ENCODE peak calls at places on chromosomes 7 and 10, in five cellular contexts. One of them, this sample, is unnamed.

GRCh38 chr7:148575640-148576411 is 14.7 kb upstream of the C7orf33 start:
- DNase-seq in effector CD4-positive, alpha-beta T cell: peak
- DNase-seq in NCI-H446 treated with DMSO at 0.1 percent for 48 hours: peak
- DNase-seq in fibroblast of lung: peak
- DNase-seq in NCI-H1694 treated with DMSO at 0.1 percent for 48 hours: peak
- DNase-seq in this sample: peak

GRCh38 chr10:21813944-21814343 is 189.6 kb downstream of the DNAJC1 start:
- DNase-seq in fibroblast of lung: no peak
- DNase-seq in NCI-H446 treated with DMSO at 0.1 percent for 48 hours: no peak
- DNase-seq in effector CD4-positive, alpha-beta T cell: no peak
- DNase-seq in NCI-H1694 treated with DMSO at 0.1 percent for 48 hours: no peak
- DNase-seq in this sample: no peak

GRCh38 chr7:125670926-125671572 is 741.4 kb upstream of the POT1 start:
- DNase-seq in NCI-H446 treated with DMSO at 0.1 percent for 48 hours: peak
- DNase-seq in fibroblast of lung: peak
- DNase-seq in effector CD4-positive, alpha-beta T cell: no peak
- DNase-seq in NCI-H1694 treated with DMSO at 0.1 percent for 48 hours: peak
- DNase-seq in this sample: peak

GRCh38 chr7:87627634-87627994 is 584 bp upstream of the RUNDC3B start:
- DNase-seq in effector CD4-positive, alpha-beta T cell: peak
- DNase-seq in NCI-H446 treated with DMSO at 0.1 percent for 48 hours: no peak
- DNase-seq in fibroblast of lung: no peak
- DNase-seq in NCI-H1694 treated with DMSO at 0.1 percent for 48 hours: no peak
- DNase-seq in this sample: no peak

GRCh38 chr10:13633689-13634088 is 46.9 kb downstream of the PRPF18 start:
- DNase-seq in effector CD4-positive, alpha-beta T cell: no peak
- DNase-seq in NCI-H446 treated with DMSO at 0.1 percent for 48 hours: no peak
- DNase-seq in fibroblast of lung: no peak
- DNase-seq in NCI-H1694 treated with DMSO at 0.1 percent for 48 hours: no peak
- DNase-seq in this sample: no peak

GRCh38 chr10:93573051-93573909 is 6.8 kb downstream of the FFAR4 start:
- DNase-seq in NCI-H1694 treated with DMSO at 0.1 percent for 48 hours: no peak
- DNase-seq in effector CD4-positive, alpha-beta T cell: no peak
- DNase-seq in fibroblast of lung: no peak
- DNase-seq in NCI-H446 treated with DMSO at 0.1 percent for 48 hours: no peak
- DNase-seq in this sample: no peak

GRCh38 chr10:14093735-14094484 is 236.8 kb downstream of the FRMD4A start:
- DNase-seq in NCI-H1694 treated with DMSO at 0.1 percent for 48 hours: peak
- DNase-seq in effector CD4-positive, alpha-beta T cell: no peak
- DNase-seq in fibroblast of lung: peak
- DNase-seq in NCI-H446 treated with DMSO at 0.1 percent for 48 hours: peak
- DNase-seq in this sample: no peak

GRCh38 chr10:52484426-52485065 is 170.5 kb downstream of the DKK1 start:
- DNase-seq in effector CD4-positive, alpha-beta T cell: no peak
- DNase-seq in NCI-H1694 treated with DMSO at 0.1 percent for 48 hours: no peak
- DNase-seq in fibroblast of lung: no peak
- DNase-seq in NCI-H446 treated with DMSO at 0.1 percent for 48 hours: no peak
- DNase-seq in this sample: no peak

GRCh38 chr7:131431289-131431688 is 103.6 kb downstream of the MKLN1 start:
- DNase-seq in NCI-H446 treated with DMSO at 0.1 percent for 48 hours: peak
- DNase-seq in fibroblast of lung: peak
- DNase-seq in effector CD4-positive, alpha-beta T cell: no peak
- DNase-seq in NCI-H1694 treated with DMSO at 0.1 percent for 48 hours: no peak
- DNase-seq in this sample: no peak

GRCh38 chr7:142338633-142339501 is 81.0 kb upstream of the PRSS58 start:
- DNase-seq in NCI-H1694 treated with DMSO at 0.1 percent for 48 hours: no peak
- DNase-seq in NCI-H446 treated with DMSO at 0.1 percent for 48 hours: no peak
- DNase-seq in fibroblast of lung: no peak
- DNase-seq in effector CD4-positive, alpha-beta T cell: peak
- DNase-seq in this sample: peak

GRCh38 chr10:48535416-48536225 is 69.3 kb downstream of the ARHGAP22 start:
- DNase-seq in effector CD4-positive, alpha-beta T cell: no peak
- DNase-seq in NCI-H446 treated with DMSO at 0.1 percent for 48 hours: no peak
- DNase-seq in fibroblast of lung: no peak
- DNase-seq in NCI-H1694 treated with DMSO at 0.1 percent for 48 hours: no peak
- DNase-seq in this sample: no peak

GRCh38 chr10:90461437-90462155 is 396.2 kb downstream of the HTR7 start:
- DNase-seq in effector CD4-positive, alpha-beta T cell: no peak
- DNase-seq in fibroblast of lung: peak
- DNase-seq in NCI-H1694 treated with DMSO at 0.1 percent for 48 hours: no peak
- DNase-seq in NCI-H446 treated with DMSO at 0.1 percent for 48 hours: no peak
- DNase-seq in this sample: no peak

GRCh38 chr7:41098846-41099245 is 604.0 kb downstream of the INHBA start:
- DNase-seq in NCI-H1694 treated with DMSO at 0.1 percent for 48 hours: no peak
- DNase-seq in NCI-H446 treated with DMSO at 0.1 percent for 48 hours: no peak
- DNase-seq in effector CD4-positive, alpha-beta T cell: no peak
- DNase-seq in fibroblast of lung: peak
- DNase-seq in this sample: no peak

GRCh38 chr10:103238506-103239252 is 7.0 kb upstream of the RPEL1 start:
- DNase-seq in NCI-H446 treated with DMSO at 0.1 percent for 48 hours: no peak
- DNase-seq in fibroblast of lung: peak
- DNase-seq in NCI-H1694 treated with DMSO at 0.1 percent for 48 hours: no peak
- DNase-seq in effector CD4-positive, alpha-beta T cell: no peak
- DNase-seq in this sample: peak

GRCh38 chr10:30254926-30255325 is 94.2 kb downstream of the MTPAP start:
- DNase-seq in NCI-H446 treated with DMSO at 0.1 percent for 48 hours: no peak
- DNase-seq in fibroblast of lung: no peak
- DNase-seq in effector CD4-positive, alpha-beta T cell: no peak
- DNase-seq in NCI-H1694 treated with DMSO at 0.1 percent for 48 hours: no peak
- DNase-seq in this sample: no peak

GRCh38 chr10:117268258-117268657 is 27.3 kb downstream of the SLC18A2 start:
- DNase-seq in effector CD4-positive, alpha-beta T cell: no peak
- DNase-seq in NCI-H1694 treated with DMSO at 0.1 percent for 48 hours: no peak
- DNase-seq in fibroblast of lung: no peak
- DNase-seq in NCI-H446 treated with DMSO at 0.1 percent for 48 hours: no peak
- DNase-seq in this sample: no peak

GRCh38 chr10:3996697-3997096 is 211.7 kb upstream of the KLF6 start:
- DNase-seq in NCI-H446 treated with DMSO at 0.1 percent for 48 hours: no peak
- DNase-seq in fibroblast of lung: no peak
- DNase-seq in NCI-H1694 treated with DMSO at 0.1 percent for 48 hours: no peak
- DNase-seq in effector CD4-positive, alpha-beta T cell: no peak
- DNase-seq in this sample: no peak

GRCh38 chr7:32357535-32358277 is 132.5 kb downstream of the LSM5 start:
- DNase-seq in effector CD4-positive, alpha-beta T cell: no peak
- DNase-seq in NCI-H446 treated with DMSO at 0.1 percent for 48 hours: no peak
- DNase-seq in NCI-H1694 treated with DMSO at 0.1 percent for 48 hours: peak
- DNase-seq in fibroblast of lung: no peak
- DNase-seq in this sample: peak

GRCh38 chr10:66045859-66046258 is 880.0 kb upstream of the LRRTM3 start:
- DNase-seq in NCI-H446 treated with DMSO at 0.1 percent for 48 hours: no peak
- DNase-seq in fibroblast of lung: no peak
- DNase-seq in NCI-H1694 treated with DMSO at 0.1 percent for 48 hours: no peak
- DNase-seq in effector CD4-positive, alpha-beta T cell: no peak
- DNase-seq in this sample: no peak

GRCh38 chr10:103241262-103242011 is 4.2 kb upstream of the RPEL1 start:
- DNase-seq in NCI-H446 treated with DMSO at 0.1 percent for 48 hours: no peak
- DNase-seq in effector CD4-positive, alpha-beta T cell: no peak
- DNase-seq in NCI-H1694 treated with DMSO at 0.1 percent for 48 hours: no peak
- DNase-seq in fibroblast of lung: peak
- DNase-seq in this sample: peak

GRCh38 chr7:141999219-141999618 is 3.5 kb downstream of the MGAM start:
- DNase-seq in effector CD4-positive, alpha-beta T cell: no peak
- DNase-seq in NCI-H446 treated with DMSO at 0.1 percent for 48 hours: no peak
- DNase-seq in fibroblast of lung: no peak
- DNase-seq in NCI-H1694 treated with DMSO at 0.1 percent for 48 hours: no peak
- DNase-seq in this sample: no peak

GRCh38 chr10:121418126-121418777 is 180.0 kb downstream of the FGFR2 start:
- DNase-seq in NCI-H446 treated with DMSO at 0.1 percent for 48 hours: no peak
- DNase-seq in fibroblast of lung: peak
- DNase-seq in NCI-H1694 treated with DMSO at 0.1 percent for 48 hours: no peak
- DNase-seq in effector CD4-positive, alpha-beta T cell: no peak
- DNase-seq in this sample: peak

GRCh38 chr7:123824754-123825067 is 20.3 kb upstream of the HYAL4 start:
- DNase-seq in effector CD4-positive, alpha-beta T cell: no peak
- DNase-seq in NCI-H446 treated with DMSO at 0.1 percent for 48 hours: no peak
- DNase-seq in NCI-H1694 treated with DMSO at 0.1 percent for 48 hours: no peak
- DNase-seq in fibroblast of lung: no peak
- DNase-seq in this sample: no peak

GRCh38 chr10:127300868-127301321 is 104.5 kb upstream of the INSYN2A start:
- DNase-seq in fibroblast of lung: no peak
- DNase-seq in effector CD4-positive, alpha-beta T cell: no peak
- DNase-seq in NCI-H1694 treated with DMSO at 0.1 percent for 48 hours: no peak
- DNase-seq in NCI-H446 treated with DMSO at 0.1 percent for 48 hours: no peak
- DNase-seq in this sample: no peak

GRCh38 chr10:124730790-124731189 is 13.4 kb downstream of the FAM53B start:
- DNase-seq in fibroblast of lung: no peak
- DNase-seq in NCI-H1694 treated with DMSO at 0.1 percent for 48 hours: no peak
- DNase-seq in NCI-H446 treated with DMSO at 0.1 percent for 48 hours: no peak
- DNase-seq in effector CD4-positive, alpha-beta T cell: no peak
- DNase-seq in this sample: no peak

GRCh38 chr7:98872328-98872924 is 2.6 kb upstream of the TMEM130 start:
- DNase-seq in NCI-H446 treated with DMSO at 0.1 percent for 48 hours: no peak
- DNase-seq in effector CD4-positive, alpha-beta T cell: no peak
- DNase-seq in fibroblast of lung: no peak
- DNase-seq in NCI-H1694 treated with DMSO at 0.1 percent for 48 hours: peak
- DNase-seq in this sample: no peak

GRCh38 chr10:31977440-31978157 is 49.0 kb upstream of the ARHGAP12 start:
- DNase-seq in NCI-H446 treated with DMSO at 0.1 percent for 48 hours: no peak
- DNase-seq in fibroblast of lung: peak
- DNase-seq in NCI-H1694 treated with DMSO at 0.1 percent for 48 hours: no peak
- DNase-seq in effector CD4-positive, alpha-beta T cell: no peak
- DNase-seq in this sample: no peak

GRCh38 chr10:122034149-122034756 is 45.3 kb downstream of the TACC2 start:
- DNase-seq in fibroblast of lung: peak
- DNase-seq in NCI-H1694 treated with DMSO at 0.1 percent for 48 hours: no peak
- DNase-seq in NCI-H446 treated with DMSO at 0.1 percent for 48 hours: no peak
- DNase-seq in effector CD4-positive, alpha-beta T cell: no peak
- DNase-seq in this sample: no peak

GRCh38 chr10:76558996-76559888 is 1078.4 kb downstream of the KCNMA1 start:
- DNase-seq in fibroblast of lung: peak
- DNase-seq in NCI-H1694 treated with DMSO at 0.1 percent for 48 hours: no peak
- DNase-seq in effector CD4-positive, alpha-beta T cell: no peak
- DNase-seq in NCI-H446 treated with DMSO at 0.1 percent for 48 hours: no peak
- DNase-seq in this sample: no peak

GRCh38 chr7:2409745-2410414 is 6.5 kb downstream of the CHST12 start:
- DNase-seq in NCI-H1694 treated with DMSO at 0.1 percent for 48 hours: no peak
- DNase-seq in effector CD4-positive, alpha-beta T cell: no peak
- DNase-seq in NCI-H446 treated with DMSO at 0.1 percent for 48 hours: no peak
- DNase-seq in fibroblast of lung: no peak
- DNase-seq in this sample: no peak

GRCh38 chr10:129365767-129366400 is 101.2 kb upstream of the MGMT start:
- DNase-seq in fibroblast of lung: no peak
- DNase-seq in NCI-H1694 treated with DMSO at 0.1 percent for 48 hours: no peak
- DNase-seq in effector CD4-positive, alpha-beta T cell: no peak
- DNase-seq in NCI-H446 treated with DMSO at 0.1 percent for 48 hours: no peak
- DNase-seq in this sample: peak